ENCODE peak calls at places on chromosomes 4 and X, in four cellular contexts. One of them, this sample, is unnamed. For H3K4me1 and H3K27me3, the result is how much of the 10 kb centered on the place peaks cover.

GRCh38 chrX:118807151-118808017 is 16.2 kb upstream of the ZCCHC12 start:
- DNase-seq in thoracic aorta: no peak
- DNase-seq in heart right ventricle: peak
- DNase-seq in GM23338: peak
- DNase-seq in this sample: peak

GRCh38 chr4:24515698-24516097 is 68.7 kb downstream of the DHX15 start:
- DNase-seq in thoracic aorta: no peak
- DNase-seq in heart right ventricle: no peak
- DNase-seq in GM23338: peak
- DNase-seq in this sample: no peak

GRCh38 chr4:179328627-179329026 is 1886.4 kb upstream of the AGA start:
- DNase-seq in thoracic aorta: no peak
- DNase-seq in heart right ventricle: no peak
- DNase-seq in GM23338: peak
- DNase-seq in this sample: no peak

GRCh38 chr4:106583567-106583966 is 215.0 kb upstream of the GIMD1 start:
- DNase-seq in thoracic aorta: no peak
- DNase-seq in heart right ventricle: no peak
- DNase-seq in GM23338: peak
- DNase-seq in this sample: no peak

GRCh38 chr4:48742412-48742811 is 37.7 kb downstream of the FRYL start:
- DNase-seq in thoracic aorta: no peak
- DNase-seq in heart right ventricle: no peak
- DNase-seq in GM23338: no peak
- DNase-seq in this sample: no peak

GRCh38 chr4:85268146-85268545 is 206.8 kb upstream of the ARHGAP24 start:
- DNase-seq in thoracic aorta: no peak
- DNase-seq in heart right ventricle: no peak
- DNase-seq in GM23338: no peak
- DNase-seq in this sample: no peak

GRCh38 chr4:23789765-23790164 is 100.1 kb downstream of the PPARGC1A start:
- DNase-seq in thoracic aorta: no peak
- DNase-seq in heart right ventricle: peak
- DNase-seq in GM23338: no peak
- DNase-seq in this sample: peak

GRCh38 chrX:15129412-15129811 is 140.5 kb downstream of the ASB9 start:
- DNase-seq in thoracic aorta: no peak
- DNase-seq in heart right ventricle: no peak
- DNase-seq in GM23338: no peak
- DNase-seq in this sample: no peak

GRCh38 chrX:8688776-8689175 is 43.2 kb downstream of the ANOS1 start:
- DNase-seq in thoracic aorta: no peak
- DNase-seq in heart right ventricle: no peak
- DNase-seq in GM23338: peak
- DNase-seq in this sample: no peak

GRCh38 chr4:176149680-176150079 is 45.7 kb downstream of the SPATA4 start:
- DNase-seq in thoracic aorta: no peak
- DNase-seq in heart right ventricle: no peak
- DNase-seq in GM23338: no peak
- DNase-seq in this sample: no peak

GRCh38 chrX:118577041-118577440 is 81.4 kb downstream of the DOCK11 start:
- DNase-seq in thoracic aorta: no peak
- DNase-seq in heart right ventricle: no peak
- DNase-seq in GM23338: no peak
- DNase-seq in this sample: no peak

GRCh38 chrX:119981286-119982070 is 37.9 kb upstream of the NKAP start:
- DNase-seq in thoracic aorta: no peak
- DNase-seq in heart right ventricle: no peak
- DNase-seq in GM23338: peak
- DNase-seq in this sample: no peak

GRCh38 chrX:16671005-16671404 is 21.0 kb downstream of the S100G start:
- DNase-seq in thoracic aorta: no peak
- DNase-seq in heart right ventricle: no peak
- DNase-seq in GM23338: peak
- DNase-seq in this sample: no peak

GRCh38 chr4:53744446-53745160 is 153.3 kb upstream of the LNX1 start:
- DNase-seq in thoracic aorta: no peak
- DNase-seq in heart right ventricle: no peak
- DNase-seq in GM23338: peak
- DNase-seq in this sample: no peak

GRCh38 chrX:55907968-55908607 is 190.5 kb downstream of the RRAGB start:
- DNase-seq in thoracic aorta: no peak
- DNase-seq in heart right ventricle: peak
- DNase-seq in GM23338: peak
- DNase-seq in this sample: peak

DNA sequence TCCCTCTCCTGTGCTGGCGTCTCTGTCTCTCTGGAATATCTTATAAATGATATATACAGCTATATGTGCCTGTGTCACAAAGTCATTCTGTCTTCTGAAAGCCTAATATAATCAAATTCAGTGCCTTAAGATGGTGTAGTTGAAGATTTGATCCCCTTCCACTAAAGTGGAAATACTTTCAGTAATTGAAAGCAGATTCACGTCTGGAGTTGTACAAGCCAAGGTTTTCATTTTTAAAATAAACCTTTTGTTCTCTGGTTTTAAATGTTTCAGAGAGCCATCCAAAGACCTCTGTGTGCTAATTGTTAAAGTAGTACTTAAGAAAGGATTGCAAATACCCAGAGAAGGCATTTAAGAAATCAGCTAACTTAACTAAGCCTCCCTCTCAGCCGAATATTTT is 206.8 kb downstream of the TENM3 start:
- DNase-seq in thoracic aorta: no peak
- DNase-seq in heart right ventricle: no peak
- DNase-seq in GM23338: no peak
- DNase-seq in this sample: no peak
- H3K4me3 ChIP-seq in thoracic aorta: peak
- H3K4me3 ChIP-seq in heart right ventricle: peak
- H3K4me3 ChIP-seq in GM23338: peak
- H3K4me3 ChIP-seq in this sample: peak

GRCh38 chrX:3250946-3251345 is 95.5 kb downstream of the MXRA5 start:
- DNase-seq in thoracic aorta: no peak
- DNase-seq in heart right ventricle: no peak
- DNase-seq in GM23338: no peak
- DNase-seq in this sample: no peak
- H3K4me1 ChIP-seq in thoracic aorta: under half
- H3K4me1 ChIP-seq in heart right ventricle: under half
- H3K4me1 ChIP-seq in GM23338: under half
- H3K4me1 ChIP-seq in this sample: under half

GRCh38 chrX:153642313-153642654 is 4.7 kb upstream of the DUSP9 start:
- DNase-seq in thoracic aorta: no peak
- DNase-seq in heart right ventricle: no peak
- DNase-seq in GM23338: peak
- DNase-seq in this sample: no peak
- H3K27me3 ChIP-seq in thoracic aorta: under half
- H3K27me3 ChIP-seq in heart right ventricle: half or more
- H3K27me3 ChIP-seq in GM23338: half or more
- H3K27me3 ChIP-seq in this sample: under half

DNA sequence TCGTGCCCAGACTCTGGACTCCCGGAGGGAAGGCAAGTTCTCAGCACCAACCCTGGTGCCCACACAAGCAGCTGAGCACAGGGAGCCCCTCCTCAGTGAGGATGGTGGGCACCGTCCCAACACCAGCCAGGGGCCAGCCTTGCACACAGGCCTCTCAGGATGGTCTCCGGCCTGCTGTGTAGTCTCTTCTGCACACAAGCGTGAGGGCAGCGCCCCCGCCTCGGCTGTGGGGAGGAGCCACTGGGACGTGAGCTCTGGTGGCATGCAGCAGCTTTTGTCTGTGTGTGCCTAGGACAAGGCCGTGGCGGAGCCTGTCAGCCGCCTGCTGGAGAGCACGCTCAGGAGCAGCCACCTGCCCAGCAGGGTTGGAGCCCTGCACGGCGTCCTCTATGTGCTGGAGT is 16.1 kb upstream of the MSANTD1 start:
- DNase-seq in thoracic aorta: no peak
- DNase-seq in heart right ventricle: no peak
- DNase-seq in GM23338: no peak
- DNase-seq in this sample: peak
- H3K4me3 ChIP-seq in thoracic aorta: no peak
- H3K4me3 ChIP-seq in heart right ventricle: no peak
- H3K4me3 ChIP-seq in GM23338: no peak
- H3K4me3 ChIP-seq in this sample: no peak

GRCh38 chr4:94550352-94550751 is 98.6 kb downstream of the PDLIM5 start:
- DNase-seq in thoracic aorta: no peak
- DNase-seq in heart right ventricle: no peak
- DNase-seq in GM23338: no peak
- DNase-seq in this sample: no peak
- H3K4me1 ChIP-seq in thoracic aorta: under half
- H3K4me1 ChIP-seq in heart right ventricle: under half
- H3K4me1 ChIP-seq in GM23338: under half
- H3K4me1 ChIP-seq in this sample: under half

GRCh38 chr4:147078875-147079658 is 133.4 kb upstream of the TTC29 start:
- DNase-seq in thoracic aorta: no peak
- DNase-seq in heart right ventricle: peak
- DNase-seq in GM23338: no peak
- DNase-seq in this sample: peak
- H3K27me3 ChIP-seq in thoracic aorta: under half
- H3K27me3 ChIP-seq in heart right ventricle: under half
- H3K27me3 ChIP-seq in GM23338: under half
- H3K27me3 ChIP-seq in this sample: under half

GRCh38 chr4:90727938-90728337 is 600.7 kb downstream of the CCSER1 start:
- DNase-seq in thoracic aorta: no peak
- DNase-seq in heart right ventricle: no peak
- DNase-seq in GM23338: peak
- DNase-seq in this sample: no peak
- H3K4me3 ChIP-seq in thoracic aorta: no peak
- H3K4me3 ChIP-seq in heart right ventricle: no peak
- H3K4me3 ChIP-seq in GM23338: no peak
- H3K4me3 ChIP-seq in this sample: no peak